ENCODE peak calls at places on chromosomes 12 and 14, in four cellular contexts. O is IMR-90, P is HAP-1, T is adrenal gland. B is an unnamed sample.

GRCh38 chr12:111066744-111067437 is 146.5 kb upstream of the MYL2 start:
- DNase-seq in O (no peak), P (peak; percentile 17), T (no peak), B (no peak)

GRCh38 chr14:20667957-20668356 is 16.4 kb upstream of the RNASE4 start:
- DNase-seq in O (no peak), P (no peak), T (no peak), B (no peak)

GRCh38 chr14:100321473-100322137 is 1.5 kb upstream of the SLC25A47 start:
- DNase-seq in O (no peak), P (no peak), T (no peak), B (no peak)

GRCh38 chr14:104179564-104180129 is 41.3 kb downstream of the KIF26A start:
- DNase-seq in O (no peak), P (no peak), T (no peak), B (no peak)

GRCh38 chr12:66409195-66409871 is 107.0 kb downstream of the HELB start:
- DNase-seq in O (peak; percentile 80), P (peak; percentile 66), T (peak; percentile 21), B (peak; percentile 44)

GRCh38 chr14:99389171-99389826 is 91.4 kb downstream of the SETD3 start:
- DNase-seq in O (peak; percentile 10), P (peak; percentile 88), T (peak; percentile 44), B (no peak)

GRCh38 chr12:52125499-52125900 is 46.0 kb downstream of the SMIM41 start:
- DNase-seq in O (no peak), P (peak; percentile 52), T (no peak), B (no peak)

GRCh38 chr12:53048033-53048779 is 1.7 kb upstream of the TNS2 start:
- DNase-seq in O (no peak), P (no peak), T (peak; percentile 88), B (no peak)

GRCh38 chr14:50018236-50019210 is 97.8 kb downstream of the VCPKMT start:
- DNase-seq in O (peak; percentile 80), P (no peak), T (peak; percentile 39), B (no peak)

GRCh38 chr12:27463826-27464554 is 17.5 kb downstream of the SMCO2 start:
- DNase-seq in O (peak; percentile 42), P (no peak), T (peak; percentile 85), B (no peak)

GRCh38 chr12:109494348-109494881 is 17.0 kb downstream of the UBE3B start:
- DNase-seq in O (no peak), P (no peak), T (no peak), B (no peak)

GRCh38 chr12:109493938-109494337 is 16.5 kb downstream of the UBE3B start:
- DNase-seq in O (no peak), P (no peak), T (no peak), B (no peak)

GRCh38 chr12:109491671-109492070 is 14.2 kb downstream of the UBE3B start:
- DNase-seq in O (no peak), P (no peak), T (no peak), B (no peak)

GRCh38 chr12:109492371-109492770 is 14.9 kb downstream of the UBE3B start:
- DNase-seq in O (no peak), P (no peak), T (no peak), B (no peak)

DNA sequence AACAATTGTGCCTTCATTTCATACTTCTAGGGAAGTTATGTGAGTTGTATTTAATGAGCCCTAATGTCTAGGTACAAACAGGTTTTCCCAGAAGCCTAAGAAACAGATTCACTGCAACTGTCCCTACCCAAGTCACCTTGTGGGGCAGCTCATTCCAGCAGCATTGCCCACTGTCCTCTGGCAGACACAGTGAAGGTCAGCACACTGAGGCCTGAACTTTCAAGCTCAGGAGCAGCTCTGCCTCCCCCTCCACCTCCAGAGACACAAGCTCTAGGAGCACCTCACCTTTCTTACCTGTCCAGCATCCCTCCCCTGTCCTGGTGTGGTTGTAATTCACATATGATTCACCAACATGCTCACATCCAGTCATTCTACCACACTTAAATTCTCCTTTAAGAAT is 15.7 kb downstream of the UBE3B start:
- DNase-seq in O (no peak), P (no peak), T (no peak), B (no peak)
- H3K9me3 ChIP-seq in O (no peaks in the 10 kb centered on the region), P (no peaks in the 10 kb centered on the region), T (no peaks in the 10 kb centered on the region), B (no peaks in the 10 kb centered on the region)

GRCh38 chr12:69512820-69513219 is 42.6 kb downstream of the FRS2 start:
- DNase-seq in O (peak; percentile 77), P (no peak), T (no peak), B (no peak)

GRCh38 chr12:69513297-69513696 is 43.1 kb downstream of the FRS2 start:
- DNase-seq in O (no peak), P (no peak), T (no peak), B (no peak)

GRCh38 chr12:69511016-69511415 is 40.8 kb downstream of the FRS2 start:
- DNase-seq in O (no peak), P (no peak), T (no peak), B (no peak)

GRCh38 chr12:69511469-69511868 is 41.3 kb downstream of the FRS2 start:
- DNase-seq in O (peak; percentile 62), P (no peak), T (no peak), B (no peak)

GRCh38 chr12:69511870-69512269 is 41.7 kb downstream of the FRS2 start:
- DNase-seq in O (no peak), P (no peak), T (no peak), B (no peak)
- H3K4me3 ChIP-seq in O (no peak overlapping the region), P (no peak overlapping the region), T (no peak overlapping the region), B (no peak overlapping the region)

GRCh38 chr12:95197636-95198035 is 19.6 kb downstream of the FGD6 start:
- DNase-seq in O (no peak), P (no peak), T (no peak), B (no peak)

GRCh38 chr12:95191060-95191696 is 26.1 kb downstream of the FGD6 start:
- DNase-seq in O (no peak), P (no peak), T (no peak), B (no peak)

GRCh38 chr12:95195122-95195521 is 22.1 kb downstream of the FGD6 start:
- DNase-seq in O (no peak), P (no peak), T (no peak), B (no peak)

GRCh38 chr12:95192271-95192670 is 25.0 kb downstream of the FGD6 start:
- DNase-seq in O (no peak), P (no peak), T (no peak), B (no peak)
- H3K9me3 ChIP-seq in O (no peaks in the 10 kb centered on the region), P (no peaks in the 10 kb centered on the region), T (no peaks in the 10 kb centered on the region), B (no peaks in the 10 kb centered on the region)

GRCh38 chr14:32621585-32621984 is 292.5 kb downstream of the AKAP6 start:
- DNase-seq in O (no peak), P (no peak), T (no peak), B (no peak)
- H3K4me3 ChIP-seq in O (no peak overlapping the region), P (no peak overlapping the region), T (no peak overlapping the region), B (no peak overlapping the region)

GRCh38 chr12:10855807-10856206 is 6.5 kb upstream of the PRR4 start:
- DNase-seq in O (no peak), P (no peak), T (no peak), B (no peak)

GRCh38 chr12:10861366-10861765 is 12.1 kb upstream of the PRR4 start:
- DNase-seq in O (no peak), P (no peak), T (no peak), B (no peak)
- H3K9me3 ChIP-seq in O (no peaks in the 10 kb centered on the region), P (peaks cover 2% of the 10 kb centered on the region), T (peaks cover 6% of the 10 kb centered on the region), B (peaks cover 4% of the 10 kb centered on the region)

GRCh38 chr12:1918081-1918874 is at the start of gene CACNA2D4:
- DNase-seq in O (no peak), P (peak; percentile 30), T (no peak), B (no peak)
- H3K4me3 ChIP-seq in O (no peak within 1 kb of the TSS), P (no peak within 1 kb of the TSS), T (no peak within 1 kb of the TSS), B (no peak within 1 kb of the TSS)

B was measured in SK-N-MC.